ENCODE peak calls at places on chromosome X, in four cellular contexts. One of them, this sample, is unnamed. For H3K27me3, the result is how much of the 10 kb centered on the place peaks cover.

GRCh38 chrX:118016422-118016821 is 100.2 kb downstream of the KLHL13 start:
- DNase-seq in left lung: no peak
- DNase-seq in adrenal gland: no peak
- DNase-seq in heart right ventricle: no peak
- DNase-seq in this sample: no peak

GRCh38 chrX:34300871-34301270 is 168.8 kb upstream of the FAM47A start:
- DNase-seq in heart right ventricle: no peak
- DNase-seq in left lung: no peak
- DNase-seq in adrenal gland: peak
- DNase-seq in this sample: no peak

GRCh38 chrX:38870386-38870895 is 69.2 kb downstream of the MID1IP1 start:
- DNase-seq in heart right ventricle: no peak
- DNase-seq in adrenal gland: no peak
- DNase-seq in left lung: no peak
- DNase-seq in this sample: no peak

GRCh38 chrX:133495464-133496391 is 80.4 kb upstream of the GPC4 start:
- DNase-seq in adrenal gland: peak
- DNase-seq in heart right ventricle: peak
- DNase-seq in left lung: no peak
- DNase-seq in this sample: no peak

GRCh38 chrX:94053575-94053974 is 379.6 kb downstream of the FAM133A start:
- DNase-seq in left lung: no peak
- DNase-seq in adrenal gland: no peak
- DNase-seq in heart right ventricle: no peak
- DNase-seq in this sample: no peak

GRCh38 chrX:107971636-107972035 is 10.5 kb downstream of the TEX13B start:
- DNase-seq in heart right ventricle: no peak
- DNase-seq in left lung: no peak
- DNase-seq in adrenal gland: no peak
- DNase-seq in this sample: no peak

GRCh38 chrX:96433409-96434122 is 251.1 kb upstream of the DIAPH2 start:
- DNase-seq in left lung: no peak
- DNase-seq in adrenal gland: no peak
- DNase-seq in heart right ventricle: no peak
- DNase-seq in this sample: no peak

GRCh38 chrX:38172596-38172995 is 48.1 kb downstream of the SRPX start:
- DNase-seq in adrenal gland: no peak
- DNase-seq in heart right ventricle: no peak
- DNase-seq in left lung: no peak
- DNase-seq in this sample: no peak

GRCh38 chrX:22963186-22963585 is 36.6 kb upstream of the DDX53 start:
- DNase-seq in adrenal gland: no peak
- DNase-seq in heart right ventricle: no peak
- DNase-seq in left lung: no peak
- DNase-seq in this sample: no peak

GRCh38 chrX:23373129-23373804 is 38.6 kb downstream of the PTCHD1 start:
- DNase-seq in left lung: no peak
- DNase-seq in heart right ventricle: no peak
- DNase-seq in adrenal gland: no peak
- DNase-seq in this sample: no peak

GRCh38 chrX:323721-324628 is 5.4 kb upstream of the GTPBP6 start:
- DNase-seq in adrenal gland: no peak
- DNase-seq in heart right ventricle: no peak
- DNase-seq in left lung: peak
- DNase-seq in this sample: peak

GRCh38 chrX:7083468-7084396 is 63.8 kb upstream of the STS start:
- DNase-seq in adrenal gland: peak
- DNase-seq in heart right ventricle: no peak
- DNase-seq in left lung: peak
- DNase-seq in this sample: peak

GRCh38 chrX:67604979-67605703 is 61.3 kb downstream of the AR start:
- DNase-seq in left lung: no peak
- DNase-seq in heart right ventricle: no peak
- DNase-seq in adrenal gland: no peak
- DNase-seq in this sample: no peak

GRCh38 chrX:20204354-20204753 is 62.4 kb downstream of the RPS6KA3 start:
- DNase-seq in adrenal gland: no peak
- DNase-seq in left lung: no peak
- DNase-seq in heart right ventricle: no peak
- DNase-seq in this sample: no peak

GRCh38 chrX:123959281-123960063 is 2.0 kb upstream of the STAG2 start:
- DNase-seq in left lung: peak
- DNase-seq in adrenal gland: peak
- DNase-seq in heart right ventricle: peak
- DNase-seq in this sample: peak

GRCh38 chrX:7706032-7706431 is 136.9 kb upstream of the VCX start:
- DNase-seq in left lung: no peak
- DNase-seq in heart right ventricle: no peak
- DNase-seq in adrenal gland: no peak
- DNase-seq in this sample: no peak

GRCh38 chrX:97389761-97390192 is 506.1 kb downstream of the RPA4 start:
- DNase-seq in left lung: no peak
- DNase-seq in heart right ventricle: no peak
- DNase-seq in adrenal gland: no peak
- DNase-seq in this sample: no peak

GRCh38 chrX:46477435-46477834 is 67.8 kb downstream of the ZNF674 start:
- DNase-seq in adrenal gland: no peak
- DNase-seq in left lung: no peak
- DNase-seq in heart right ventricle: no peak
- DNase-seq in this sample: no peak

GRCh38 chrX:129823115-129823514 is 20.6 kb downstream of the ZDHHC9 start:
- DNase-seq in left lung: no peak
- DNase-seq in adrenal gland: peak
- DNase-seq in heart right ventricle: no peak
- DNase-seq in this sample: no peak

GRCh38 chrX:31600823-31601222 is 529.0 kb upstream of the FTHL17 start:
- DNase-seq in adrenal gland: no peak
- DNase-seq in left lung: no peak
- DNase-seq in heart right ventricle: no peak
- DNase-seq in this sample: no peak

GRCh38 chrX:133229361-133229760 is 11.2 kb upstream of the TFDP3 start:
- DNase-seq in left lung: no peak
- DNase-seq in adrenal gland: no peak
- DNase-seq in heart right ventricle: no peak
- DNase-seq in this sample: no peak

GRCh38 chrX:114075073-114075673 is 508.7 kb upstream of the HTR2C start:
- DNase-seq in left lung: no peak
- DNase-seq in heart right ventricle: no peak
- DNase-seq in adrenal gland: no peak
- DNase-seq in this sample: no peak

GRCh38 chrX:68829594-68830485 is 1.0 kb downstream of the EFNB1 start:
- DNase-seq in adrenal gland: peak
- DNase-seq in left lung: no peak
- DNase-seq in heart right ventricle: peak
- DNase-seq in this sample: peak

GRCh38 chrX:45274576-45274975 is 73.9 kb upstream of the DIPK2B start:
- DNase-seq in left lung: no peak
- DNase-seq in adrenal gland: no peak
- DNase-seq in heart right ventricle: no peak
- DNase-seq in this sample: no peak

GRCh38 chrX:9873952-9874351 is 87.7 kb downstream of the SHROOM2 start:
- DNase-seq in adrenal gland: peak
- DNase-seq in left lung: no peak
- DNase-seq in heart right ventricle: no peak
- DNase-seq in this sample: peak

GRCh38 chrX:24024819-24025740 is 1.9 kb downstream of the KLHL15 start:
- DNase-seq in left lung: peak
- DNase-seq in heart right ventricle: peak
- DNase-seq in adrenal gland: peak
- DNase-seq in this sample: peak

GRCh38 chrX:136310411-136310810 is 9.6 kb downstream of the ADGRG4 start:
- DNase-seq in adrenal gland: peak
- DNase-seq in left lung: no peak
- DNase-seq in heart right ventricle: no peak
- DNase-seq in this sample: no peak

GRCh38 chrX:65668362-65669310 is 1.2 kb downstream of the MSN start:
- DNase-seq in adrenal gland: peak
- DNase-seq in heart right ventricle: peak
- DNase-seq in left lung: peak
- DNase-seq in this sample: peak

GRCh38 chrX:79325263-79325958 is 41.7 kb downstream of the ITM2A start:
- DNase-seq in adrenal gland: no peak
- DNase-seq in heart right ventricle: no peak
- DNase-seq in left lung: no peak
- DNase-seq in this sample: no peak

GRCh38 chrX:33160273-33160672 is 51.1 kb downstream of the DMD start:
- DNase-seq in heart right ventricle: no peak
- DNase-seq in adrenal gland: no peak
- DNase-seq in left lung: no peak
- DNase-seq in this sample: no peak

GRCh38 chrX:120302434-120302833 is 8.8 kb downstream of the TMEM255A start:
- DNase-seq in left lung: peak
- DNase-seq in adrenal gland: no peak
- DNase-seq in heart right ventricle: no peak
- DNase-seq in this sample: peak

GRCh38 chrX:150688911-150689451 is 4.2 kb upstream of the MTMR1 start:
- DNase-seq in heart right ventricle: no peak
- DNase-seq in adrenal gland: no peak
- DNase-seq in left lung: no peak
- DNase-seq in this sample: no peak

GRCh38 chrX:10119399-10119990 is 37.3 kb upstream of the CLCN4 start:
- DNase-seq in adrenal gland: peak
- DNase-seq in heart right ventricle: no peak
- DNase-seq in left lung: peak
- DNase-seq in this sample: peak

GRCh38 chrX:106894978-106895452 is 8.1 kb downstream of the RIPPLY1 start:
- DNase-seq in heart right ventricle: peak
- DNase-seq in left lung: peak
- DNase-seq in adrenal gland: peak
- DNase-seq in this sample: no peak

GRCh38 chrX:23884427-23885024 is 23.2 kb downstream of the APOO start:
- DNase-seq in adrenal gland: no peak
- DNase-seq in left lung: no peak
- DNase-seq in heart right ventricle: no peak
- DNase-seq in this sample: no peak

GRCh38 chrX:15059488-15059887 is 186.3 kb downstream of the MOSPD2 start:
- DNase-seq in left lung: no peak
- DNase-seq in heart right ventricle: no peak
- DNase-seq in adrenal gland: no peak
- DNase-seq in this sample: no peak
- TF ChIP-seq CTCF in left lung: no peak
- TF ChIP-seq CTCF in heart right ventricle: no peak
- TF ChIP-seq CTCF in adrenal gland: no peak
- TF ChIP-seq CTCF in this sample: no peak

GRCh38 chrX:111511477-111511876 is at the start of gene SERTM2:
- DNase-seq in left lung: no peak
- DNase-seq in heart right ventricle: no peak
- DNase-seq in adrenal gland: no peak
- DNase-seq in this sample: no peak
- H3K4me3 ChIP-seq in left lung: no peak
- H3K4me3 ChIP-seq in heart right ventricle: no peak
- H3K4me3 ChIP-seq in adrenal gland: no peak
- H3K4me3 ChIP-seq in this sample: no peak

GRCh38 chrX:153817291-153817690 is 13.1 kb downstream of the PDZD4 start:
- DNase-seq in left lung: no peak
- DNase-seq in adrenal gland: no peak
- DNase-seq in heart right ventricle: no peak
- DNase-seq in this sample: no peak

GRCh38 chrX:153816821-153817220 is 13.5 kb downstream of the PDZD4 start:
- DNase-seq in adrenal gland: no peak
- DNase-seq in heart right ventricle: no peak
- DNase-seq in left lung: no peak
- DNase-seq in this sample: no peak

GRCh38 chrX:153813161-153813560 is 17.2 kb downstream of the PDZD4 start:
- DNase-seq in adrenal gland: no peak
- DNase-seq in heart right ventricle: no peak
- DNase-seq in left lung: no peak
- DNase-seq in this sample: no peak

GRCh38 chrX:153812220-153812619 is 17.8 kb downstream of the SSR4 start:
- DNase-seq in left lung: no peak
- DNase-seq in adrenal gland: no peak
- DNase-seq in heart right ventricle: no peak
- DNase-seq in this sample: no peak

DNA sequence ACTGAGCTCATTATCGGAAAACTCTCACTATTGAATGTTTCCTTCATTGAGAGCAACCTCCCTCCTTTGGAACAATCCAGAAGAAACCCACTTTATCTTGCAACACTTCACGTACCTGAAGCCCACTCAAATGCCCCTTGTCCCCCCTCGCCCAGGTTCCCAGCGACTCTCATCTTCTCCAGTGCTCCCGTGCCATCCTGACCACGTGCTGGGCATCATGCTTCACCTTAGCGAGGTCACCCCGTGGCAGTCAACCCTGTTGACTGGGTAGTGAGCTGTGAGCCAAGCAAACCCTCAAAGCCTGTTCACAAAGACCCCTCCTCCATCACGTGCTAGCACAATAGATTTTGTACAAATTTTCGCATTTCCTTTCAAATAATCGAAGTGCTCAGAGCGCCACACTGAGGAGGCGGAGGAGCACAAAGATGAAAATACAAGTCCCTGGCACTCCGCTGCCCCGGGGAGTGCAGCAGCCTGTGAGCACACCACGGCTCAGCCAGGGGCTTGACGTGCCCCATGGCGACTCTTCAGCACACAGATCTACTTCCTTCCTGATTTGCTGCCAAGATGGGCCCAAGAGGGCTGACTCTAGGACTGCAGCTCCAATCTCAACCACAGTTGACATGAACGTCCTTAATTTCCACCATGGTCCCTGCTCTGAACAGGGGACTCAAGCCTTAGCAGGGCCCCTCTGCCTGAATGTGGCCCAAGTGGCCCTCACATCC is 15.6 kb downstream of the PDZD4 start:
- DNase-seq in heart right ventricle: no peak
- DNase-seq in left lung: no peak
- DNase-seq in adrenal gland: no peak
- DNase-seq in this sample: no peak
- H3K27me3 ChIP-seq in heart right ventricle: under half
- H3K27me3 ChIP-seq in left lung: under half
- H3K27me3 ChIP-seq in adrenal gland: under half
- H3K27me3 ChIP-seq in this sample: under half

GRCh38 chrX:50204364-50204899 is at the start of gene CCNB3:
- DNase-seq in heart right ventricle: peak
- DNase-seq in left lung: peak
- DNase-seq in adrenal gland: peak
- DNase-seq in this sample: peak
- TF ChIP-seq CTCF in heart right ventricle: peak
- TF ChIP-seq CTCF in left lung: peak
- TF ChIP-seq CTCF in adrenal gland: peak
- TF ChIP-seq CTCF in this sample: peak

This sample was measured in GM06990.